ENCODE peak calls at places on chromosome 2, in six cellular contexts. N is cardiac fibroblast, Z is cardiac muscle cell, W is astrocyte, Q is BJ, I is heart left ventricle. F is an unnamed sample.

GRCh38 chr2:84807063-84807485 is 73.8 kb downstream of the TRABD2A start:
- DNase-seq in N (peak; percentile 96), Z (no peak), W (peak; percentile 99), Q (peak; percentile 97), I (no peak), F (peak; percentile 95)

GRCh38 chr2:38178142-38178541 is 102.2 kb upstream of the CYP1B1 start:
- DNase-seq in N (peak; percentile 95), Z (no peak), W (peak; percentile 85), Q (no peak), I (no peak), F (no peak)

GRCh38 chr2:159617651-159618050 is 1.3 kb upstream of the BAZ2B start:
- DNase-seq in N (peak; percentile 54), Z (peak; percentile 70), W (peak; percentile 39), Q (no peak), I (no peak), F (no peak)

GRCh38 chr2:237998530-237998929 is 31.7 kb downstream of the UBE2F start:
- DNase-seq in N (peak; percentile 84), Z (no peak), W (peak; percentile 70), Q (no peak), I (no peak), F (no peak)

GRCh38 chr2:53711271-53711780 is 56.3 kb upstream of the CHAC2 start:
- DNase-seq in N (no peak), Z (no peak), W (no peak), Q (no peak), I (no peak), F (no peak)

GRCh38 chr2:200090683-200091082 is 135.3 kb downstream of the MAIP1 start:
- DNase-seq in N (no peak), Z (no peak), W (no peak), Q (no peak), I (no peak), F (no peak)

GRCh38 chr2:182818541-182819308 is 47.7 kb downstream of the FRZB start:
- DNase-seq in N (no peak), Z (no peak), W (no peak), Q (no peak), I (no peak), F (no peak)

GRCh38 chr2:11158916-11159573 is 3.8 kb downstream of the SLC66A3 start:
- DNase-seq in N (no peak), Z (no peak), W (no peak), Q (no peak), I (no peak), F (no peak)

GRCh38 chr2:232482301-232483238 is 5.1 kb downstream of the ECEL1 start:
- DNase-seq in N (no peak), Z (no peak), W (no peak), Q (no peak), I (no peak), F (no peak)

GRCh38 chr2:54724560-54725342 is 1.3 kb downstream of the EML6 start:
- DNase-seq in N (no peak), Z (peak; percentile 74), W (no peak), Q (no peak), I (peak; percentile 71), F (no peak)

GRCh38 chr2:203909192-203909945 is 27.2 kb upstream of the ICOS start:
- DNase-seq in N (peak; percentile 81), Z (peak; percentile 47), W (peak; percentile 56), Q (peak; percentile 23), I (no peak), F (peak; percentile 32)
- TF ChIP-seq CTCF in N (peak; percentile 77), Z (peak; percentile 81), W (peak; percentile 91), Q (peak; percentile 79), I (peak; percentile 56), F (peak; percentile 72)

GRCh38 chr2:121790276-121790956 is 35.0 kb downstream of the TSN start:
- DNase-seq in N (peak; percentile 82), Z (no peak), W (peak; percentile 93), Q (peak; percentile 41), I (no peak), F (peak; percentile 55)

GRCh38 chr2:121788685-121789084 is 33.2 kb downstream of the TSN start:
- DNase-seq in N (no peak), Z (no peak), W (no peak), Q (no peak), I (no peak), F (no peak)

GRCh38 chr2:121793816-121794215 is 38.4 kb downstream of the TSN start:
- DNase-seq in N (no peak), Z (no peak), W (no peak), Q (no peak), I (no peak), F (no peak)

GRCh38 chr2:121791801-121792221 is 36.4 kb downstream of the TSN start:
- DNase-seq in N (no peak), Z (no peak), W (peak; percentile 54), Q (no peak), I (no peak), F (no peak)

DNA sequence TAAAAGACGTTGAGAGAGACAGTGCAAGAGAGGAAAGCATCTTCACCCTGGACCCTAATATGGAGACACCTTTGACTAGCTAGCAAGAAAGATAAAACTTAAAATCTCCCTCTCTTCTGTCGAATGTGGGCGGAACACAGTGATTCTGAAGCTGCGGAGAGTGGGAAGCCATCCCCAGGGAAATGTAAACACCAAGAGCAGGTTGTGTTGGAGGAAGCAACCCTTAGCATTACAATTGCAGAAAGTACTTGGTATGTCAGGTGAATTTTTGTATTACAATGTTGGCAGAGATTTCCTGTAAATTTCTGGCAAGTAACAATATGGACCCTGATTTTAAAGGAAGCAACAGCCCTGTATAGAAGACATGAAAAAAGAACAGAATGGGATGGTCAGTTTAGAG is 35.8 kb downstream of the TSN start:
- DNase-seq in N (no peak), Z (no peak), W (no peak), Q (no peak), I (no peak), F (no peak)
- H3K4me3 ChIP-seq in N (no peak overlapping the region), Z (no peak overlapping the region), W (no peak overlapping the region), Q (no peak overlapping the region), I (no peak overlapping the region), F (no peak overlapping the region)

DNA sequence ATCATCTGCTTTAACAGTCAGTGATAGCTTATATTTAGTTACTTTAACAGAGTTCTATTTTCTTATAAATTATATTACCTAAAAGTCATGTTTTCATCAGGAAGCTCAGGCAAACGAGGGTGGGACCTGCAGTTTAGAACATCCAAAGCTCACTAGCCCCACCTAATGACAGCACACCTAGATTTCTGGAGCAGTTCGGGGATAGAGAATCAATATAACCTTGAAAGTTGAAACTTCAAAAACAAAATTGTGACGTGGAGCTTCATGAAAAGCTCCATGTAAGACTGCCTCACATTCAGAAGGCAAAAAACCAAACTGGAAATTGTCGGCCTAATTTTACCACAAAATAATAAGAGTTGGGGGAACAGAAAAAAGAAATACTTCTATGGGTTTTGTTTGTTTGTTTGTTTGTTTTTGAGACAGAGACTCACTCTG is 185.9 kb upstream of the CCDC150 start:
- DNase-seq in N (peak; percentile 85), Z (peak; percentile 44), W (peak; percentile 30), Q (no peak), I (no peak), F (peak; percentile 30)
- TF ChIP-seq CTCF in N (peak; percentile 72), Z (peak; percentile 69), W (peak; percentile 71), Q (peak; percentile 62), I (peak; percentile 58), F (peak; percentile 68)

GRCh38 chr2:239341146-239341732 is 59.6 kb downstream of the HDAC4 start:
- DNase-seq in N (no peak), Z (no peak), W (no peak), Q (no peak), I (no peak), F (no peak)

GRCh38 chr2:239339241-239339640 is 61.6 kb downstream of the HDAC4 start:
- DNase-seq in N (no peak), Z (no peak), W (no peak), Q (no peak), I (no peak), F (no peak)

GRCh38 chr2:239337122-239337876 is 63.5 kb downstream of the HDAC4 start:
- DNase-seq in N (no peak), Z (no peak), W (no peak), Q (no peak), I (no peak), F (no peak)

GRCh38 chr2:239339726-239340654 is 60.8 kb downstream of the HDAC4 start:
- DNase-seq in N (no peak), Z (no peak), W (no peak), Q (no peak), I (no peak), F (no peak)

GRCh38 chr2:239337877-239338484 is 62.8 kb downstream of the HDAC4 start:
- DNase-seq in N (no peak), Z (no peak), W (no peak), Q (no peak), I (no peak), F (no peak)
- H3K4me3 ChIP-seq in N (no peak overlapping the region), Z (no peak overlapping the region), W (no peak overlapping the region), Q (no peak overlapping the region), I (no peak overlapping the region), F (no peak overlapping the region)

GRCh38 chr2:130376433-130377293 is 20.8 kb downstream of the PTPN18 start:
- DNase-seq in N (no peak), Z (no peak), W (no peak), Q (no peak), I (no peak), F (no peak)
- TF ChIP-seq CTCF in N (peak; percentile 23), Z (peak; percentile 18), W (no peak), Q (peak; percentile 42), I (no peak), F (peak; percentile 25)

GRCh38 chr2:240256704-240257637 is 116.5 kb upstream of the OTOS start:
- DNase-seq in N (no peak), Z (no peak), W (no peak), Q (no peak), I (no peak), F (no peak)

GRCh38 chr2:240254337-240255164 is 114.1 kb upstream of the OTOS start:
- DNase-seq in N (no peak), Z (no peak), W (no peak), Q (no peak), I (no peak), F (no peak)

GRCh38 chr2:240253583-240254145 is 113.2 kb upstream of the OTOS start:
- DNase-seq in N (no peak), Z (no peak), W (no peak), Q (no peak), I (no peak), F (no peak)

GRCh38 chr2:240255811-240256703 is 115.6 kb upstream of the OTOS start:
- DNase-seq in N (no peak), Z (peak; percentile 14), W (peak; percentile 20), Q (no peak), I (no peak), F (no peak)

DNA sequence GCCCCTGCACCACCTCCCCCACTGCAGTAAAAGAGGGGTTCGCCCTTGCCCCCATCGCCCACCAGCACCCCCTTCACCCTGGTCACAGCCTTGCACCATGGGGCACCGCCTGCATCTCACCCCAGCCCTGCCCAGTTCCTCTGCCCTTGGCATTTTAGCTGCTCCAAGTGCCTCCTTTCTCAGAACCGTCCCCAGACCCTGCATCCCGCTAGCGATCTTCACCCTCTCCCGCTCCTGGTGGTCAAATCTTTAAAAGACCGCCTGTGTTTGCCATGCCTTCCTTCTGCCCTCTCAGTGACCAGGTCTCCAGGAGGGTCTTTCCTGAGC is 114.7 kb upstream of the OTOS start:
- DNase-seq in N (no peak), Z (no peak), W (no peak), Q (no peak), I (no peak), F (no peak)
- H3K4me3 ChIP-seq in N (no peak overlapping the region), Z (no peak overlapping the region), W (no peak overlapping the region), Q (no peak overlapping the region), I (no peak overlapping the region), F (no peak overlapping the region)

GRCh38 chr2:168884990-168885389 is 5.2 kb downstream of the SPC25 start:
- DNase-seq in N (no peak), Z (no peak), W (peak; percentile 40), Q (no peak), I (no peak), F (no peak)
- TF ChIP-seq CTCF in N (no peak), Z (no peak), W (no peak), Q (no peak), I (no peak), F (no peak)